ENCODE peak calls at places on chromosomes 4 and X, in six cellular contexts. A is HCT116, Y is WTC11, L is H1, Q is K562, N is HepG2. O is an unnamed sample.

GRCh38 chr4:180486342-180486741 is 1756.9 kb upstream of the TENM3 start:
- DNase-seq in N (no peak), L (no peak), A (no peak), Q (no peak), Y (no peak), O (peak)

GRCh38 chr4:122542411-122543236 is 78.2 kb downstream of the IL21 start:
- DNase-seq in N (no peak), Y (no peak), L (no peak), Q (no peak), A (no peak), O (peak)

GRCh38 chr4:56655627-56656345 is 25.3 kb downstream of the HOPX start:
- DNase-seq in A (no peak), Q (no peak), N (no peak), L (no peak), Y (peak), O (no peak)

GRCh38 chrX:153582896-153583295 is 16.0 kb downstream of the CCNQ start:
- DNase-seq in A (no peak), L (no peak), Q (peak), N (peak), Y (no peak), O (peak)

GRCh38 chrX:84729809-84730208 is 227.6 kb upstream of the HDX start:
- DNase-seq in N (peak), Y (peak), L (no peak), Q (peak), A (no peak), O (peak)

GRCh38 chrX:153651540-153652079 is 4.6 kb downstream of the DUSP9 start:
- DNase-seq in Q (no peak), N (peak), L (no peak), Y (no peak), A (no peak), O (no peak)

GRCh38 chr4:164779811-164780216 is 25.9 kb downstream of the SMIM31 start:
- DNase-seq in N (peak), A (peak), L (peak), Y (peak), Q (peak), O (peak)

GRCh38 chr4:165060938-165061337 is 7.3 kb downstream of the TRIM75 start:
- DNase-seq in A (no peak), Q (no peak), L (no peak), N (no peak), Y (no peak), O (no peak)

GRCh38 chrX:153502796-153503195 is 8.0 kb downstream of the BGN start:
- DNase-seq in Y (no peak), L (no peak), Q (no peak), N (no peak), A (no peak), O (no peak)

GRCh38 chr4:135177323-135177722 is 975.7 kb upstream of the PABPC4L start:
- DNase-seq in L (no peak), N (no peak), A (no peak), Q (no peak), Y (no peak), O (no peak)

GRCh38 chrX:154396948-154397887 is 959 bp upstream of the RPL10 start:
- DNase-seq in N (peak), Q (peak), Y (peak), A (no peak), L (no peak), O (no peak)

GRCh38 chr4:139223682-139224317 is 46.8 kb upstream of the ELF2 start:
- DNase-seq in L (no peak), Y (no peak), Q (no peak), N (no peak), A (no peak), O (no peak)

GRCh38 chr4:99847362-99847976 is 30.8 kb downstream of the DAPP1 start:
- DNase-seq in L (no peak), Y (no peak), N (no peak), Q (no peak), A (no peak), O (peak)

GRCh38 chr4:112517067-112517588 is 1.1 kb upstream of the NEUROG2 start:
- DNase-seq in L (no peak), Q (no peak), Y (peak), A (no peak), N (no peak), O (peak)

DNA sequence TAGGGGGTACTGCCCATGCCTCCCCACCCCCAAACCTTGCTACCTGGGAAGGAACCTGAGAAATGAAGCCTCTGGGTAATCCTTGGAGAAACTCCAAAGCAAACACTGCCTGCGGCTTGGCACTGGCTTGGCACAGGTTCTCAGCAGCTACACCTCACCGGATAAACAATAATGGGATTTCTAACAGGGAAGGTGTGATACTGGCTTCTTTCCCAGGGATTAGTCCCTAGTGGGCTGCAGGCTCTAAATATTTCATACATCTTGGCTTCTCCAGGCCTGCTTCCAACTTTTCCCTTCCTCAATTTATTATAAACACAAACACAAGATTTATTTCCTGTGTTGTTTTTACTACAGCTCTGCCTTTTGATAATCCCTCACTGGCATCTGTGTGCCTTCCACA is 12.5 kb downstream of the SEC24D start:
- DNase-seq in A (peak), N (no peak), L (no peak), Y (no peak), Q (no peak), O (no peak)
- TF ChIP-seq ATF3 in A (no peak), N (no peak), L (no peak), Y (no peak), Q (no peak), O (no peak)

GRCh38 chr4:155973639-155974475 is 20.2 kb upstream of the CTSO start:
- DNase-seq in A (no peak), Q (no peak), N (no peak), L (no peak), Y (no peak), O (no peak)
- TF ChIP-seq ATF3 in A (no peak), Q (no peak), N (no peak), L (no peak), Y (no peak), O (no peak)

GRCh38 chrX:118550792-118551191 is 55.2 kb downstream of the DOCK11 start:
- DNase-seq in Q (no peak), Y (no peak), L (no peak), N (no peak), A (no peak), O (no peak)
- TF ChIP-seq ATF3 in Q (no peak), Y (no peak), L (no peak), N (no peak), A (no peak), O (no peak)

GRCh38 chrX:63746715-63747114 is 38.3 kb downstream of the ARHGEF9 start:
- DNase-seq in Y (no peak), L (no peak), Q (no peak), N (no peak), A (no peak), O (no peak)
- TF ChIP-seq ATF3 in Y (no peak), L (no peak), Q (no peak), N (no peak), A (no peak), O (no peak)

GRCh38 chr4:105417624-105418023 is 56.2 kb downstream of the PPA2 start:
- DNase-seq in Y (no peak), N (peak), A (no peak), Q (no peak), L (no peak), O (no peak)
- TF ChIP-seq ATF3 in Y (no peak), N (peak), A (no peak), Q (no peak), L (no peak), O (no peak)

DNA sequence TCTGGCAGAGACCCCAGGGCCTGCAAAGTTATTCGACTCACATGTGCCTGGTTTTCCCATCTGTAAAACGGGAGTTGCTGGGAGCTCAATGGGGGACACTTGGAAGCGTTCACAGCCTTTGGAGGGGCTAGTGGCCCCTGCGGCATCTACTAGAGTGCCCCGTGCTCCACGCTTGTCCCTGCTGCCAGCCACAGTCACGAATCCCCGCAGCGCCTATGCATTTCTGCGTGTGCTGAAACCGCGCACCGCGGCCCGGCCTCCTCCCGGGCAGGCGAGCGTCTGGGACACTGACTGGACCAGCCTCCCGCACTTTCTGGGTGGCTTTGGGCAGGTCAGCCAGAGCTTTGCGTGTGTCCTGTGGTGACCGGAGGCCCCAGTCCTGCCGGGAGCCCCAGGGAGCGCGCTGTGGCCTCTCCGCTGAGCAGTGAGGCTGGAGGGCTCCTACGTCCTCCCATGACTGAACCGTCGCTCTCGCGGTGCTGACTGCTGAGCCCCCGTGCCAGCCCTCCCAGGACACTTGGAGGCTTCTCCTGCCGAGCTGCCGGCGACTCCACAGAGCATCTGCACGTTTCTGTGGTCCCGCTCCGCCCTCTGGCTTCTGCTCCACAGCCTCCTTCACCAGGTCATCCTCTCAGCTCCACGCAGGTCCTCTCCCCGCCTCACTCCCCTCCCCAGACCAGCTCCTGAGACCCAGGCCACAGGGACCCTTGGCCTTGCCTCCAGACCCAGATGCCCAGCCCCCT is 36.3 kb downstream of the PIGG start:
- DNase-seq in Y (no peak), A (no peak), N (no peak), L (no peak), Q (no peak), O (no peak)
- TF ChIP-seq ATF3 in Y (no peak), A (no peak), N (no peak), L (no peak), Q (no peak), O (no peak)

GRCh38 chr4:10144971-10145370 is 28.4 kb upstream of the WDR1 start:
- DNase-seq in N (no peak), Y (no peak), A (no peak), Q (no peak), L (no peak), O (no peak)

GRCh38 chr4:10139518-10139917 is 22.9 kb upstream of the WDR1 start:
- DNase-seq in Q (no peak), N (no peak), Y (no peak), A (no peak), L (no peak), O (no peak)

GRCh38 chr4:10143171-10143570 is 26.6 kb upstream of the WDR1 start:
- DNase-seq in A (no peak), L (no peak), N (no peak), Y (no peak), Q (no peak), O (no peak)

GRCh38 chr4:10144479-10144878 is 27.9 kb upstream of the WDR1 start:
- DNase-seq in Q (no peak), L (no peak), Y (no peak), N (no peak), A (no peak), O (no peak)

GRCh38 chr4:10140866-10141759 is 24.5 kb upstream of the WDR1 start:
- DNase-seq in N (no peak), Y (peak), L (no peak), Q (peak), A (no peak), O (no peak)
- TF ChIP-seq ATF3 in N (no peak), Y (no peak), L (no peak), Q (no peak), A (no peak), O (no peak)

GRCh38 chr4:168585168-168586091 is 88.6 kb downstream of the PALLD start:
- DNase-seq in Q (peak), N (peak), A (peak), L (peak), Y (peak), O (no peak)
- TF ChIP-seq ATF3 in Q (no peak), N (no peak), A (no peak), L (no peak), Y (no peak), O (no peak)

O was measured in GM12878.